ENCODE peak calls at places on chromosomes 11 and 22, in five cellular contexts. F is brain microvascular endothelial cell, R is GM23338, H is Peyer's patch, V is heart left ventricle. J is an unnamed sample.

GRCh38 chr11:66844496-66845142 is 1.4 kb downstream of the RCE1 start:
- DNase-seq in H (no peak), V (no peak), F (no peak), R (no peak), J (no peak)

GRCh38 chr22:29475550-29475949 is 4.5 kb upstream of the NEFH start:
- DNase-seq in R (no peak), F (no peak), H (peak; percentile 67), V (no peak), J (peak; percentile 30)

GRCh38 chr22:19503869-19504268 is 20.3 kb downstream of the CLDN5 start:
- DNase-seq in R (peak; percentile 65), V (no peak), F (no peak), H (no peak), J (no peak)

GRCh38 chr11:109374441-109374840 is 47.5 kb upstream of the C11orf87 start:
- DNase-seq in F (no peak), R (no peak), V (no peak), H (no peak), J (no peak)

GRCh38 chr11:117985953-117986887 is at the start of gene IL10RA:
- DNase-seq in H (peak; percentile 95), F (peak; percentile 32), V (peak; percentile 95), R (peak; percentile 91), J (peak; percentile 95)

GRCh38 chr11:96265972-96266371 is 77.0 kb downstream of the MAML2 start:
- DNase-seq in H (no peak), R (no peak), F (no peak), V (no peak), J (no peak)

GRCh38 chr11:68448604-68449011 is 11.9 kb upstream of the PPP6R3 start:
- DNase-seq in F (no peak), H (no peak), R (no peak), V (no peak), J (no peak)

GRCh38 chr11:43359432-43359818 is 705 bp downstream of the TTC17 start:
- DNase-seq in H (no peak), R (peak; percentile 45), V (no peak), F (peak; percentile 17), J (no peak)

GRCh38 chr11:12179019-12179418 is 68.6 kb downstream of the MICAL2 start:
- DNase-seq in H (peak; percentile 67), V (no peak), F (no peak), R (no peak), J (no peak)

GRCh38 chr11:105456950-105457349 is 152.9 kb upstream of the GRIA4 start:
- DNase-seq in H (no peak), F (no peak), R (peak; percentile 68), V (no peak), J (no peak)

GRCh38 chr22:36743591-36744412 is 32.1 kb downstream of the IFT27 start:
- DNase-seq in V (no peak), F (no peak), R (no peak), H (peak; percentile 34), J (no peak)

GRCh38 chr11:11817957-11818356 is 23.8 kb upstream of the USP47 start:
- DNase-seq in R (no peak), V (no peak), F (no peak), H (no peak), J (no peak)

GRCh38 chr11:68214173-68215086 is 1.3 kb upstream of the KMT5B start:
- DNase-seq in R (peak; percentile 46), H (no peak), V (peak; percentile 81), F (peak; percentile 3), J (no peak)

GRCh38 chr11:74446445-74446844 is 20.9 kb downstream of the KCNE3 start:
- DNase-seq in V (no peak), R (no peak), H (no peak), F (no peak), J (no peak)

GRCh38 chr22:39514373-39514973 is 5.9 kb upstream of the ATF4 start:
- DNase-seq in H (peak; percentile 84), V (peak; percentile 72), F (peak; percentile 57), R (peak; percentile 81), J (no peak)

GRCh38 chr22:24146190-24146616 is 35.1 kb upstream of the SUSD2 start:
- DNase-seq in V (no peak), R (peak; percentile 75), F (peak; percentile 15), H (peak; percentile 90), J (no peak)

GRCh38 chr22:24106385-24107381 is 74.6 kb upstream of the SUSD2 start:
- DNase-seq in V (peak; percentile 51), H (peak; percentile 67), R (peak; percentile 45), F (no peak), J (peak; percentile 32)

GRCh38 chr11:68321293-68322030 is 9.1 kb downstream of the LRP5 start:
- DNase-seq in F (no peak), H (peak; percentile 62), V (no peak), R (no peak), J (no peak)

GRCh38 chr22:42389137-42389536 is 43.1 kb downstream of the NFAM1 start:
- DNase-seq in R (no peak), V (no peak), H (no peak), F (no peak), J (no peak)

GRCh38 chr11:117677729-117678310 is 119.2 kb downstream of the DSCAML1 start:
- DNase-seq in F (no peak), R (no peak), V (no peak), H (no peak), J (no peak)

GRCh38 chr11:15941206-15941770 is 415.1 kb downstream of the SOX6 start:
- DNase-seq in F (no peak), R (peak; percentile 80), V (no peak), H (no peak), J (peak; percentile 40)

GRCh38 chr11:61922539-61922938 is 5.2 kb upstream of the RAB3IL1 start:
- DNase-seq in V (peak; percentile 78), H (peak; percentile 75), F (peak; percentile 11), R (no peak), J (no peak)

GRCh38 chr11:115535781-115536180 is 31.6 kb upstream of the CADM1 start:
- DNase-seq in H (no peak), V (no peak), R (no peak), F (no peak), J (no peak)

GRCh38 chr11:75589933-75590332 is 27.9 kb downstream of the SERPINH1 start:
- DNase-seq in F (no peak), H (no peak), R (no peak), V (no peak), J (no peak)

GRCh38 chr11:61028135-61028729 is 56.8 kb downstream of the CD6 start:
- DNase-seq in V (no peak), F (no peak), H (peak; percentile 81), R (no peak), J (peak; percentile 62)

GRCh38 chr11:70098936-70099335 is 20.8 kb downstream of the ANO1 start:
- DNase-seq in V (peak; percentile 56), R (no peak), F (no peak), H (no peak), J (no peak)

GRCh38 chr11:126345283-126345682 is 10.2 kb upstream of the ST3GAL4 start:
- DNase-seq in R (no peak), H (no peak), V (peak; percentile 60), F (no peak), J (no peak)

GRCh38 chr11:130166457-130166784 is 6.8 kb downstream of the ST14 start:
- DNase-seq in H (peak; percentile 91), V (peak; percentile 54), R (no peak), F (peak; percentile 98), J (no peak)

GRCh38 chr11:47259178-47259977 is 1.6 kb downstream of the NR1H3 start:
- DNase-seq in F (no peak), H (peak; percentile 56), R (peak; percentile 87), V (no peak), J (no peak)

GRCh38 chr11:92253945-92254344 is 29.3 kb downstream of the FAT3 start:
- DNase-seq in F (no peak), R (peak; percentile 54), H (no peak), V (no peak), J (no peak)

GRCh38 chr11:31150841-31151240 is 218.7 kb downstream of the DCDC1 start:
- DNase-seq in R (no peak), V (no peak), F (no peak), H (no peak), J (no peak)

GRCh38 chr11:12768731-12769673 is 94.8 kb downstream of the TEAD1 start:
- DNase-seq in R (no peak), F (no peak), H (no peak), V (no peak), J (no peak)

GRCh38 chr11:58832246-58832645 is 12.3 kb downstream of the GLYATL2 start:
- DNase-seq in V (no peak), R (no peak), H (no peak), F (no peak), J (no peak)

DNA sequence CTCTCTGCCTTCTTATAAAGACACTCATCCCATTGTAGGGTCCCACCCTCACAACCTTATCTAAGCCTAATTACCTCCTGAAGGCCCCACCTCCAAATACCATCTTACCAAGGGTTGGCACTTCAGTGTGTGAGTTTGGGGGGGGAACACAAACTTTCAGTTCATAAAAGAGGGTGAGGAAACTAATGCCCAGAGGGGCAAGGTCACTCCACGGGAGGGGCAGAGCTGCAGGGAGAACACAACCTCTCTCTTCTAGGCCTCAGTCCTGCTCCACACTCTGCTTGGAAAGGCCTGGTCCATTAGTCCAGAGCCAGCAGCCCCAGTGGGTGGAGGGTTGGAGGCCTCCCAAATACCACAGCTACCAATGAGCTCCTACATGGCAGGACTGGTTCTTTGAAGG is 2.7 kb upstream of the BATF2 start:
- DNase-seq in V (no peak), F (no peak), R (no peak), H (peak; percentile 65), J (no peak)
- H3K36me3 ChIP-seq in V (no peaks in the 10 kb centered on the region), F (no peaks in the 10 kb centered on the region), R (no peaks in the 10 kb centered on the region), H (no peaks in the 10 kb centered on the region), J (no peaks in the 10 kb centered on the region)

GRCh38 chr11:85182437-85183109 is 444.6 kb downstream of the DLG2 start:
- DNase-seq in V (no peak), R (peak; percentile 87), F (peak; percentile 73), H (no peak), J (no peak)
- TF ChIP-seq CTCF in V (peak; percentile 16), R (peak; percentile 70), F (peak; percentile 73), H (peak; percentile 31), J (peak; percentile 52)

GRCh38 chr22:37804502-37804885 is 3.2 kb upstream of the GCAT start:
- DNase-seq in R (peak; percentile 27), V (no peak), H (no peak), F (no peak), J (no peak)

GRCh38 chr22:37807410-37808293 is at the start of gene GCAT:
- DNase-seq in H (peak; percentile 97), F (peak; percentile 94), R (peak; percentile 99), V (peak; percentile 97), J (peak; percentile 98)

GRCh38 chr22:37804886-37805857 is 2.6 kb upstream of the GCAT start:
- DNase-seq in H (peak; percentile 91), R (peak; percentile 84), V (peak; percentile 97), F (peak; percentile 73), J (peak; percentile 54)

GRCh38 chr22:37806409-37807338 is 1.1 kb upstream of the GCAT start:
- DNase-seq in R (peak; percentile 47), F (no peak), V (no peak), H (peak; percentile 59), J (no peak)

DNA sequence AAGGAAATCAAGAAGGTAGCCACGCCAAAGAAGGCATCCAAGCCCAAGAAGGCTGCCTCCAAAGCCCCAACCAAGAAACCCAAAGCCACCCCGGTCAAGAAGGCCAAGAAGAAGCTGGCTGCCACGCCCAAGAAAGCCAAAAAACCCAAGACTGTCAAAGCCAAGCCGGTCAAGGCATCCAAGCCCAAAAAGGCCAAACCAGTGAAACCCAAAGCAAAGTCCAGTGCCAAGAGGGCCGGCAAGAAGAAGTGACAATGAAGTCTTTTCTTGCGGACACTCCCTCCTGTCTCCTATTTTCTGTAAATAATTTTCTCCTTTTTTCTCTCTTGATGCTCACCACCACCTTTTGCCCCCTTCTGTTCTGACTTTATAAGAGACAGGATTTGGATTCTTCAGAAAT is 1.9 kb upstream of the GCAT start:
- DNase-seq in F (no peak), H (no peak), V (no peak), R (no peak), J (no peak)
- H3K4me3 ChIP-seq in F (peak overlapping the region; percentile 78), H (peak overlapping the region; percentile 91), V (peak overlapping the region; percentile 80), R (peak overlapping the region; percentile 86), J (no peak overlapping the region)

GRCh38 chr22:45828836-45829235 is 148.1 kb downstream of the WNT7B start:
- DNase-seq in R (no peak), V (no peak), F (no peak), H (no peak), J (no peak)
- H3K36me3 ChIP-seq in R (no peaks in the 10 kb centered on the region), V (peaks cover 6% of the 10 kb centered on the region), F (no peaks in the 10 kb centered on the region), H (no peaks in the 10 kb centered on the region), J (peaks cover 3% of the 10 kb centered on the region)

J was measured in GM06990.